ENCODE peak calls at places on chromosomes 11 and 22, in six cellular contexts. One of them, this sample, is unnamed.

GRCh38 chr11:131356201-131356600 is 14.2 kb upstream of the NTM start:
- DNase-seq in thyroid gland: no peak
- DNase-seq in cardiac muscle cell: no peak
- DNase-seq in coronary artery: no peak
- DNase-seq in endothelial cell of umbilical vein: no peak
- DNase-seq in upper lobe of left lung: no peak
- DNase-seq in this sample: no peak

GRCh38 chr11:100927579-100927978 is 202.0 kb downstream of the PGR start:
- DNase-seq in thyroid gland: no peak
- DNase-seq in cardiac muscle cell: peak
- DNase-seq in coronary artery: no peak
- DNase-seq in endothelial cell of umbilical vein: no peak
- DNase-seq in upper lobe of left lung: no peak
- DNase-seq in this sample: no peak

GRCh38 chr11:68974421-68975194 is 6.2 kb downstream of the MRGPRD start:
- DNase-seq in thyroid gland: no peak
- DNase-seq in cardiac muscle cell: no peak
- DNase-seq in coronary artery: no peak
- DNase-seq in endothelial cell of umbilical vein: peak
- DNase-seq in upper lobe of left lung: peak
- DNase-seq in this sample: no peak

GRCh38 chr11:118277312-118277711 is 13.2 kb upstream of the MPZL2 start:
- DNase-seq in thyroid gland: peak
- DNase-seq in cardiac muscle cell: no peak
- DNase-seq in coronary artery: no peak
- DNase-seq in endothelial cell of umbilical vein: peak
- DNase-seq in upper lobe of left lung: peak
- DNase-seq in this sample: no peak

GRCh38 chr22:42994917-42995562 is 19.9 kb downstream of the PACSIN2 start:
- DNase-seq in thyroid gland: peak
- DNase-seq in cardiac muscle cell: peak
- DNase-seq in coronary artery: peak
- DNase-seq in endothelial cell of umbilical vein: peak
- DNase-seq in upper lobe of left lung: peak
- DNase-seq in this sample: no peak

GRCh38 chr11:132941024-132941646 is 591.2 kb downstream of the OPCML start:
- DNase-seq in thyroid gland: peak
- DNase-seq in cardiac muscle cell: peak
- DNase-seq in coronary artery: no peak
- DNase-seq in endothelial cell of umbilical vein: peak
- DNase-seq in upper lobe of left lung: no peak
- DNase-seq in this sample: no peak

GRCh38 chr11:86760577-86760976 is 39.8 kb upstream of the PRSS23 start:
- DNase-seq in thyroid gland: no peak
- DNase-seq in cardiac muscle cell: no peak
- DNase-seq in coronary artery: no peak
- DNase-seq in endothelial cell of umbilical vein: no peak
- DNase-seq in upper lobe of left lung: no peak
- DNase-seq in this sample: no peak

GRCh38 chr11:21785351-21785750 is 407.5 kb upstream of the ANO5 start:
- DNase-seq in thyroid gland: no peak
- DNase-seq in cardiac muscle cell: no peak
- DNase-seq in coronary artery: no peak
- DNase-seq in endothelial cell of umbilical vein: no peak
- DNase-seq in upper lobe of left lung: no peak
- DNase-seq in this sample: no peak

GRCh38 chr11:48193876-48194275 is 22.7 kb upstream of the OR4B1 start:
- DNase-seq in thyroid gland: no peak
- DNase-seq in cardiac muscle cell: no peak
- DNase-seq in coronary artery: no peak
- DNase-seq in endothelial cell of umbilical vein: no peak
- DNase-seq in upper lobe of left lung: no peak
- DNase-seq in this sample: no peak

GRCh38 chr22:20316217-20316843 is 3.5 kb downstream of the DGCR6L start:
- DNase-seq in thyroid gland: no peak
- DNase-seq in cardiac muscle cell: no peak
- DNase-seq in coronary artery: peak
- DNase-seq in endothelial cell of umbilical vein: no peak
- DNase-seq in upper lobe of left lung: peak
- DNase-seq in this sample: no peak

GRCh38 chr11:119323532-119324033 is 6.7 kb upstream of the MCAM start:
- DNase-seq in thyroid gland: peak
- DNase-seq in cardiac muscle cell: peak
- DNase-seq in coronary artery: peak
- DNase-seq in endothelial cell of umbilical vein: peak
- DNase-seq in upper lobe of left lung: peak
- DNase-seq in this sample: peak

GRCh38 chr22:43998865-43999264 is 25.2 kb upstream of the PARVB start:
- DNase-seq in thyroid gland: no peak
- DNase-seq in cardiac muscle cell: no peak
- DNase-seq in coronary artery: no peak
- DNase-seq in endothelial cell of umbilical vein: no peak
- DNase-seq in upper lobe of left lung: no peak
- DNase-seq in this sample: no peak

GRCh38 chr11:37560346-37560745 is 962.3 kb upstream of the RAG2 start:
- DNase-seq in thyroid gland: no peak
- DNase-seq in cardiac muscle cell: no peak
- DNase-seq in coronary artery: no peak
- DNase-seq in endothelial cell of umbilical vein: no peak
- DNase-seq in upper lobe of left lung: no peak
- DNase-seq in this sample: no peak

GRCh38 chr11:97060184-97060583 is 670.4 kb downstream of the JRKL start:
- DNase-seq in thyroid gland: no peak
- DNase-seq in cardiac muscle cell: no peak
- DNase-seq in coronary artery: no peak
- DNase-seq in endothelial cell of umbilical vein: no peak
- DNase-seq in upper lobe of left lung: no peak
- DNase-seq in this sample: no peak

GRCh38 chr11:111951565-111951964 is 14.4 kb downstream of the DIXDC1 start:
- DNase-seq in thyroid gland: no peak
- DNase-seq in cardiac muscle cell: no peak
- DNase-seq in coronary artery: no peak
- DNase-seq in endothelial cell of umbilical vein: no peak
- DNase-seq in upper lobe of left lung: no peak
- DNase-seq in this sample: no peak

DNA sequence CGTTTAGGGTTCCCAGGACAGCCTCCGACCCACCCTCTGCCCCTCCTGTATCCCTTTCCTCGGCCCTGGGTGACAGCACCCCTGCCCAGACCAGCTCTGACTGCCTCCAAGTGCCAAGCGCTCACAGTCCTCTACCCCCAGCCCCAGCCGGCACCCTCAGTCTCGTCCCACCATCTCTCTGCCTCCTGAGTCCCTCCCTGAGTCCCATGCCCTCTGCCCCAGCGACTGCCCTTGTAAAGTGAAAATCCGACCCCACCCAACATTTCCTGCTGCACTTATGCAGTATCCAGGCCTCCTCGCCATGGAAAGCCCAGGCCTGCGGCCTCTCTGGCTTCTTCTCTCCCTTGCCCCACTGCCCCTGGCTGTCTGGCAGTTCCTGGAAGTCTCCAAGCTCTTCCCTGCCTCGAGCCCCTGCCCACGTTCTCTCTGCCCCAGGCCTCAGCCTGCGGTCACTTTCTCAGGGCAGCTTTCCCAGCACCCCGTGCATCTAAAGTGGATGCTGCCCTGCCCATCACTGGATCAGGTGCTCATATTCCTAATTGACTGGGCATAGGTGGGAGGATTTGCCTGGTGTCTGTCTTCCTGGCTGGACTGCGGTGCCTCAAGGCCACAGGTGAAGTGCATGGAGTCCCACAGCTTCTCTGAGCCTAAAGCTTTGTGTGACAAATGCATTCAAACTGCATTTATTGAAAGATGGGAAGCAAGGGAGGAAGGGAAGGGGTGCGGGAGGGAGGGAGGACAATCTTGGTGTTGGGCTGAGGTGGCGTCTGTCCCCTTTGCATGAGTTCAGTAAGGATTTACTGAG is 17.7 kb upstream of the IL2RB start:
- DNase-seq in thyroid gland: no peak
- DNase-seq in cardiac muscle cell: no peak
- DNase-seq in coronary artery: no peak
- DNase-seq in endothelial cell of umbilical vein: no peak
- DNase-seq in upper lobe of left lung: no peak
- DNase-seq in this sample: no peak
- TF ChIP-seq CTCF in thyroid gland: no peak
- TF ChIP-seq CTCF in cardiac muscle cell: no peak
- TF ChIP-seq CTCF in coronary artery: no peak
- TF ChIP-seq CTCF in endothelial cell of umbilical vein: no peak
- TF ChIP-seq CTCF in upper lobe of left lung: no peak
- TF ChIP-seq CTCF in this sample: no peak

GRCh38 chr22:48493733-48494132 is 1333.9 kb downstream of the BRD1 start:
- DNase-seq in thyroid gland: no peak
- DNase-seq in cardiac muscle cell: no peak
- DNase-seq in coronary artery: no peak
- DNase-seq in endothelial cell of umbilical vein: no peak
- DNase-seq in upper lobe of left lung: peak
- DNase-seq in this sample: no peak

GRCh38 chr22:48494256-48494967 is 1333.3 kb downstream of the BRD1 start:
- DNase-seq in thyroid gland: no peak
- DNase-seq in cardiac muscle cell: no peak
- DNase-seq in coronary artery: no peak
- DNase-seq in endothelial cell of umbilical vein: no peak
- DNase-seq in upper lobe of left lung: peak
- DNase-seq in this sample: no peak

GRCh38 chr22:48490513-48491411 is 1336.9 kb downstream of the BRD1 start:
- DNase-seq in thyroid gland: no peak
- DNase-seq in cardiac muscle cell: no peak
- DNase-seq in coronary artery: no peak
- DNase-seq in endothelial cell of umbilical vein: no peak
- DNase-seq in upper lobe of left lung: no peak
- DNase-seq in this sample: no peak

GRCh38 chr22:48491451-48491941 is 1336.2 kb downstream of the BRD1 start:
- DNase-seq in thyroid gland: no peak
- DNase-seq in cardiac muscle cell: no peak
- DNase-seq in coronary artery: no peak
- DNase-seq in endothelial cell of umbilical vein: no peak
- DNase-seq in upper lobe of left lung: no peak
- DNase-seq in this sample: no peak

DNA sequence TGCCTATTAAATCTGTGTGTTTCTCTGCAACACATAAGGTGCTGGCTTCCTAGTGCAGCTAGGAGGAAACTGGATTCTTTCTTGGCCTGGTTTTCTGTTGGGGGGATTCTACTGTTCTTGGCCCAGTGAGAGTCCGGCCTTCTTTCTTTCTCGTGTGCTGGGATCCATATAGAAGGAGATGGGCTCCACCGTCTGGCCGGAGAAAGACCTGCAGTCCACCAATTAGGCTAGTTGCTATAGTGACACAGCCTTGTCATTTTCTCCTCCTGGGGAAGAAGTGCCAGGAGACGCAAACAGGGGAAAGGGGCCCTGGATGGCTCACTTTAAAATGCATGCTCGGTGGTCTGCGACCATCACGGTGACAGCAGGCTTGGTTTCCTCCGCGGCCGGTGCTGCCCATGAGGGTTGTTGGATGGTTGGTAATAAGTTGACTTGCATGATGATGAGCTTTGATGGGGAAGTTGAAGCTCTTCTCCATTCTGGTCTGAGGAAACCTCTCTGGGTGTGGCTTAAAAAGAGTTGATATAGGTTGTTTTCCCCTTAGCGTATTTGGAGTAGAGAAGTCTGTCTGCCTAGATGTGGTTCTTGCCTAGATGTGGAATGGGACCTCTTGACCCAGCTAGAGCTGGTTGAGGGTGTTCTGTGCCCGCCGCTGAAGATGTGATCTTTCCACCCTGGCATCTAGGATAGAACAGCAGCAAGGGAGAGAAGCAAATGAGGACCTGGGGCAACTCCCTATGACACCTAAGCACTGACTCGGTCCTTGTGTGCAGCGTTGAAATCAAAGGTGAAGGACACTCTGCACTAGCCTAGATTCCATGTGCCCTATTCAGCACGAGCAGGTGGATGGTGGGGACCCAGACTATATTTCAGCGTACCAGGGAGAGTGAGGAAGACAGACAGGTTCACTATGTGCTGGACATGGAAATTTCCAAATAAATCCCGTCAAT is 1335.0 kb downstream of the BRD1 start:
- DNase-seq in thyroid gland: peak
- DNase-seq in cardiac muscle cell: peak
- DNase-seq in coronary artery: no peak
- DNase-seq in endothelial cell of umbilical vein: peak
- DNase-seq in upper lobe of left lung: peak
- DNase-seq in this sample: peak
- TF ChIP-seq CTCF in thyroid gland: peak
- TF ChIP-seq CTCF in cardiac muscle cell: peak
- TF ChIP-seq CTCF in coronary artery: no peak
- TF ChIP-seq CTCF in endothelial cell of umbilical vein: peak
- TF ChIP-seq CTCF in upper lobe of left lung: peak
- TF ChIP-seq CTCF in this sample: peak

GRCh38 chr11:108826136-108826535 is 161.3 kb downstream of the DDX10 start:
- DNase-seq in thyroid gland: no peak
- DNase-seq in cardiac muscle cell: no peak
- DNase-seq in coronary artery: no peak
- DNase-seq in endothelial cell of umbilical vein: no peak
- DNase-seq in upper lobe of left lung: no peak
- DNase-seq in this sample: no peak

GRCh38 chr11:108824601-108825000 is 159.7 kb downstream of the DDX10 start:
- DNase-seq in thyroid gland: no peak
- DNase-seq in cardiac muscle cell: no peak
- DNase-seq in coronary artery: no peak
- DNase-seq in endothelial cell of umbilical vein: peak
- DNase-seq in upper lobe of left lung: no peak
- DNase-seq in this sample: no peak

GRCh38 chr11:108819957-108820356 is 155.1 kb downstream of the DDX10 start:
- DNase-seq in thyroid gland: no peak
- DNase-seq in cardiac muscle cell: no peak
- DNase-seq in coronary artery: no peak
- DNase-seq in endothelial cell of umbilical vein: no peak
- DNase-seq in upper lobe of left lung: no peak
- DNase-seq in this sample: no peak

GRCh38 chr11:108825381-108825780 is 160.5 kb downstream of the DDX10 start:
- DNase-seq in thyroid gland: no peak
- DNase-seq in cardiac muscle cell: no peak
- DNase-seq in coronary artery: no peak
- DNase-seq in endothelial cell of umbilical vein: peak
- DNase-seq in upper lobe of left lung: no peak
- DNase-seq in this sample: no peak
- TF ChIP-seq CTCF in thyroid gland: no peak
- TF ChIP-seq CTCF in cardiac muscle cell: no peak
- TF ChIP-seq CTCF in coronary artery: no peak
- TF ChIP-seq CTCF in endothelial cell of umbilical vein: no peak
- TF ChIP-seq CTCF in upper lobe of left lung: no peak
- TF ChIP-seq CTCF in this sample: no peak

GRCh38 chr22:36204641-36205032 is 3.0 kb upstream of the APOL4 start:
- DNase-seq in thyroid gland: no peak
- DNase-seq in cardiac muscle cell: peak
- DNase-seq in coronary artery: no peak
- DNase-seq in endothelial cell of umbilical vein: no peak
- DNase-seq in upper lobe of left lung: no peak
- DNase-seq in this sample: no peak

GRCh38 chr22:36198482-36198881 is 3.1 kb downstream of the APOL4 start:
- DNase-seq in thyroid gland: no peak
- DNase-seq in cardiac muscle cell: no peak
- DNase-seq in coronary artery: peak
- DNase-seq in endothelial cell of umbilical vein: no peak
- DNase-seq in upper lobe of left lung: no peak
- DNase-seq in this sample: no peak

GRCh38 chr22:36198936-36199616 is 2.5 kb downstream of the APOL4 start:
- DNase-seq in thyroid gland: no peak
- DNase-seq in cardiac muscle cell: peak
- DNase-seq in coronary artery: peak
- DNase-seq in endothelial cell of umbilical vein: no peak
- DNase-seq in upper lobe of left lung: no peak
- DNase-seq in this sample: no peak

GRCh38 chr22:36204001-36204640 is 2.5 kb upstream of the APOL4 start:
- DNase-seq in thyroid gland: no peak
- DNase-seq in cardiac muscle cell: no peak
- DNase-seq in coronary artery: no peak
- DNase-seq in endothelial cell of umbilical vein: no peak
- DNase-seq in upper lobe of left lung: no peak
- DNase-seq in this sample: no peak

GRCh38 chr22:36201630-36202312 is at the start of gene APOL4:
- DNase-seq in thyroid gland: peak
- DNase-seq in cardiac muscle cell: no peak
- DNase-seq in coronary artery: no peak
- DNase-seq in endothelial cell of umbilical vein: no peak
- DNase-seq in upper lobe of left lung: peak
- DNase-seq in this sample: no peak
- TF ChIP-seq CTCF in thyroid gland: no peak
- TF ChIP-seq CTCF in cardiac muscle cell: no peak
- TF ChIP-seq CTCF in coronary artery: no peak
- TF ChIP-seq CTCF in endothelial cell of umbilical vein: no peak
- TF ChIP-seq CTCF in upper lobe of left lung: no peak
- TF ChIP-seq CTCF in this sample: no peak

This sample was measured in activated B cell treated with CpG ODN at 0.5 μM for 24 hours.